ENCODE peak calls at places on chromosomes 13 and 19, in nine cellular contexts. U is IMR-90, T is SK-N-SH, E is fibroblast of lung, Y is adrenal gland, H is HepG2, Q is heart right ventricle, L is PC-9, F is colonic mucosa. Z is an unnamed sample. For H3K9me3 and H3K4me1, the result is how much of the 10 kb centered on the place peaks cover.

GRCh38 chr13:100589178-100589725 is 663 bp upstream of the GGACT start:
- DNase-seq in Y (no peak), L (no peak), E (no peak), U (no peak), T (no peak), Q (no peak), F (no peak), H (no peak), Z (no peak)

GRCh38 chr13:27406178-27406939 is 18.1 kb upstream of the GTF3A start:
- DNase-seq in Y (peak), L (peak), T (peak), F (peak), Q (no peak), H (peak), E (peak), U (peak), Z (peak)

GRCh38 chr13:46553521-46553885 is 533 bp downstream of the LRCH1 start:
- DNase-seq in F (peak), L (no peak), U (no peak), E (no peak), H (no peak), Y (peak), T (peak), Q (no peak), Z (no peak)

GRCh38 chr13:113125506-113126264 is 3.1 kb downstream of the F10 start:
- DNase-seq in T (no peak), H (no peak), L (no peak), F (no peak), E (no peak), Q (no peak), Y (no peak), U (no peak), Z (no peak)

GRCh38 chr19:46115396-46116109 is 8.9 kb downstream of the IGFL3 start:
- DNase-seq in E (peak), H (no peak), Q (no peak), F (no peak), L (peak), Y (no peak), U (peak), T (peak), Z (peak)

GRCh38 chr13:65605386-65605785 is 1624.8 kb downstream of the PCDH9 start:
- DNase-seq in U (peak), Q (no peak), E (peak), L (no peak), Y (no peak), H (no peak), T (no peak), F (no peak), Z (no peak)

GRCh38 chr13:113178070-113178895 is 19.8 kb downstream of the PROZ start:
- DNase-seq in U (peak), H (no peak), Y (no peak), F (no peak), Q (no peak), L (no peak), E (peak), T (peak), Z (peak)

GRCh38 chr13:92807343-92807742 is 419.3 kb upstream of the GPC6 start:
- DNase-seq in Q (no peak), E (peak), F (no peak), H (no peak), T (no peak), Y (no peak), L (no peak), U (peak), Z (no peak)

GRCh38 chr13:48446454-48446853 is 33.5 kb upstream of the LPAR6 start:
- DNase-seq in E (peak), Y (no peak), U (peak), H (no peak), F (no peak), L (no peak), Q (no peak), T (no peak), Z (no peak)

GRCh38 chr19:45506991-45507863 is at the start of gene VASP:
- DNase-seq in E (peak), Q (peak), L (peak), F (peak), Y (peak), U (peak), T (peak), H (peak), Z (peak)

GRCh38 chr13:59982631-59983382 is 180.9 kb downstream of the DIAPH3 start:
- DNase-seq in F (no peak), Y (no peak), U (peak), Q (no peak), T (no peak), L (no peak), E (peak), H (no peak), Z (no peak)

GRCh38 chr13:78147905-78148304 is 229.3 kb upstream of the EDNRB start:
- DNase-seq in U (peak), Q (no peak), Y (no peak), T (no peak), E (peak), F (no peak), H (no peak), L (peak), Z (no peak)

GRCh38 chr13:92896842-92897241 is 329.8 kb upstream of the GPC6 start:
- DNase-seq in E (peak), U (peak), Q (no peak), F (no peak), Y (no peak), H (peak), L (no peak), T (peak), Z (peak)

GRCh38 chr19:52735734-52736133 is 890 bp upstream of the ZNF611 start:
- DNase-seq in T (no peak), E (no peak), L (no peak), Y (peak), H (peak), F (peak), Q (peak), U (no peak), Z (peak)

GRCh38 chr19:10193666-10194499 is 870 bp downstream of the DNMT1 start:
- DNase-seq in U (peak), H (peak), Q (no peak), T (no peak), Y (no peak), L (peak), E (peak), F (peak), Z (peak)

GRCh38 chr13:66424417-66424816 is 805.7 kb downstream of the PCDH9 start:
- DNase-seq in Q (no peak), L (no peak), E (peak), Y (no peak), F (no peak), H (no peak), U (peak), T (no peak), Z (no peak)

GRCh38 chr13:49219647-49220034 is 497 bp upstream of the MLNR start:
- DNase-seq in T (no peak), Y (no peak), H (peak), L (no peak), E (no peak), Q (no peak), U (no peak), F (no peak), Z (no peak)

GRCh38 chr13:46341112-46341711 is 45.8 kb downstream of the RUBCNL start:
- DNase-seq in F (no peak), H (no peak), Y (no peak), Q (no peak), U (peak), T (no peak), E (peak), L (no peak), Z (no peak)

GRCh38 chr19:37334179-37335071 is 36.5 kb upstream of the ZNF527 start:
- DNase-seq in U (peak), T (peak), H (no peak), Y (peak), F (peak), Q (peak), E (peak), L (peak), Z (peak)

GRCh38 chr19:49347835-49348234 is 12.6 kb downstream of the CD37 start:
- DNase-seq in H (peak), T (peak), E (peak), L (peak), F (no peak), U (peak), Y (no peak), Q (no peak), Z (peak)

GRCh38 chr13:53343345-53343744 is 314.7 kb downstream of the OLFM4 start:
- DNase-seq in E (no peak), U (no peak), Y (no peak), Q (no peak), H (no peak), L (no peak), T (no peak), F (no peak), Z (no peak)

GRCh38 chr13:51638497-51638871 is 54.2 kb downstream of the WDFY2 start:
- DNase-seq in F (no peak), L (no peak), H (no peak), E (no peak), Y (no peak), U (no peak), Q (no peak), T (no peak), Z (no peak)

GRCh38 chr13:100235311-100235901 is 146.5 kb downstream of the PCCA start:
- DNase-seq in L (peak), E (peak), Q (no peak), U (peak), H (peak), Y (peak), T (peak), F (peak), Z (peak)

GRCh38 chr19:29940971-29941585 is 961 bp upstream of the URI1 start:
- DNase-seq in F (no peak), U (no peak), L (no peak), H (no peak), Q (no peak), Y (no peak), T (no peak), E (no peak), Z (no peak)

GRCh38 chr19:10525636-10526035 is 8.4 kb upstream of the S1PR5 start:
- DNase-seq in E (no peak), T (no peak), L (no peak), Y (no peak), H (no peak), U (no peak), Q (no peak), F (no peak), Z (no peak)

GRCh38 chr13:75312884-75313520 is 169.0 kb downstream of the TBC1D4 start:
- DNase-seq in L (no peak), Q (no peak), Y (no peak), H (no peak), U (no peak), E (no peak), T (no peak), F (peak), Z (no peak)

GRCh38 chr13:85108356-85108755 is 690.9 kb downstream of the SLITRK6 start:
- DNase-seq in F (no peak), H (no peak), T (no peak), Y (no peak), U (no peak), E (no peak), L (no peak), Q (no peak), Z (peak)

GRCh38 chr13:114339779-114340534 is 25.7 kb downstream of the CHAMP1 start:
- DNase-seq in F (peak), Q (no peak), T (peak), H (peak), L (peak), E (peak), Y (peak), U (peak), Z (peak)

GRCh38 chr13:102117175-102117830 is 284.5 kb downstream of the FGF14 start:
- DNase-seq in H (no peak), U (no peak), Y (no peak), E (peak), Q (no peak), L (no peak), F (no peak), T (no peak), Z (no peak)

GRCh38 chr19:45322311-45322710 is 364 bp downstream of the CKM start:
- DNase-seq in T (no peak), Y (no peak), U (no peak), E (no peak), Q (no peak), F (no peak), H (peak), L (no peak), Z (peak)

GRCh38 chr13:26022538-26023292 is 29.1 kb downstream of the SHISA2 start:
- DNase-seq in U (peak), H (no peak), F (no peak), L (peak), E (peak), Y (peak), Q (peak), T (peak), Z (peak)

GRCh38 chr13:24216176-24216575 is 55.7 kb downstream of the SPATA13 start:
- DNase-seq in E (no peak), L (no peak), Y (no peak), U (no peak), Q (no peak), F (no peak), T (no peak), H (no peak), Z (no peak)

GRCh38 chr19:3224346-3225325 is at the start of gene CELF5:
- DNase-seq in H (no peak), U (no peak), F (peak), E (peak), L (no peak), T (peak), Q (peak), Y (peak), Z (peak)

GRCh38 chr19:29552454-29553280 is 26.9 kb downstream of the VSTM2B start:
- DNase-seq in U (no peak), E (no peak), Y (no peak), Q (no peak), F (no peak), L (no peak), H (no peak), T (no peak), Z (no peak)

GRCh38 chr13:26707122-26708006 is 53.2 kb downstream of the GPR12 start:
- DNase-seq in U (peak), H (peak), L (no peak), Q (no peak), E (peak), T (peak), F (no peak), Y (peak), Z (peak)

GRCh38 chr19:47663435-47663910 is 49.7 kb upstream of the EHD2 start:
- DNase-seq in F (no peak), L (peak), U (peak), Q (no peak), Y (no peak), H (peak), E (peak), T (no peak), Z (no peak)

GRCh38 chr19:45884682-45885555 is 1.0 kb downstream of the IRF2BP1 start:
- DNase-seq in Q (peak), U (no peak), F (no peak), E (no peak), L (peak), T (peak), H (no peak), Y (no peak), Z (peak)

GRCh38 chr19:1286859-1287621 is 1.4 kb downstream of the EFNA2 start:
- DNase-seq in F (peak), T (peak), U (no peak), Y (no peak), E (no peak), H (no peak), L (no peak), Q (no peak), Z (no peak)
- H3K4me3 ChIP-seq in F (peak), T (peak), U (no peak), Y (no peak), E (no peak), H (peak), L (no peak), Q (no peak), Z (no peak)

DNA sequence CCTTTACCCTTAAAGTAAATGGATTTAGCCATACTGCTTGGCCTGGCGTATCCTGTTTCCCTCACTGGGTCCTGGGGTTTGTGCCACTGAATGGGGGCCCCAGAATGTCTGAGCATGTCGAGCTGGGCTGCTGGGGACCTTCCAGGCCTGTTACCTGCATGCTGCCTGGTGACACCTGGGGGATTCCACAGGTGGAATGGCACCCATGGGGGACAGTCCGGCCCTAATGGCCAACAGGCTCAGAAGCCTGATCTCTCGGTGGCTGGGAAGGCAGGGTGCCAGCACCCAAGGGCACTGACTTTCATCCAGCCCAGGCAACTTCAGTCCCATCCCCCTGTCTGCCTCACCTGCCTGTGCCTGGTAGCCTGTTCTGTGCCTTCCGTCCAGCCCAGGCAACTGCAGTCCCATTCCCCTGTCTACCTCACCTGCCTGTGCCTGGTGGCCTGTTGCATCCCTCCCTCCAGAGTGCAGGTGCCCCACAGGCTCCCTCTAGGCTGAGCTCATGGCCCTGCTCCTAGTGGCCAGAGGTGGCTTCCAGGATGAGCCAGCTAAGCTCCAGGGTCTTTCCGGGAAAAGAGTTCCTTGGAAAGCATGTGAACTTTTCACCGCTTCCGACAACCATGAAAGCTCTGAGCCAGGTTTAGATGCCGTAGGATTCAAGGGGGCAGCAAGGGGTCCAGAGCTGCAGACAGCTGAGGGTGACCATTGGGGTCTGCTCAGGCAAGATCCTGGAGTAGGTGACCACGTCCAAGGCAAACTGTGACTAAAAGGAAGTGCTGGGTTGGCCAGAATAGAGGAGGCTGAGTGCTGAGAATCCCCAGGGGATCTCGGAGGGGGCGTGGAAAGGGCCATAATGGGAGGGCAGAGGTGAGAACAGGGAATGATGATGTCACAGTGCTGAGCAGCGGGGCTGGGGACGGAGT is 30.3 kb upstream of the ZNF492 start:
- DNase-seq in U (no peak), H (no peak), F (no peak), Q (no peak), Y (no peak), E (no peak), T (no peak), L (no peak), Z (no peak)
- H3K9me3 ChIP-seq in U (half or more), H (half or more), F (under half), Q (under half), Y (under half), E (under half), T (under half), L (under half), Z (under half)

DNA sequence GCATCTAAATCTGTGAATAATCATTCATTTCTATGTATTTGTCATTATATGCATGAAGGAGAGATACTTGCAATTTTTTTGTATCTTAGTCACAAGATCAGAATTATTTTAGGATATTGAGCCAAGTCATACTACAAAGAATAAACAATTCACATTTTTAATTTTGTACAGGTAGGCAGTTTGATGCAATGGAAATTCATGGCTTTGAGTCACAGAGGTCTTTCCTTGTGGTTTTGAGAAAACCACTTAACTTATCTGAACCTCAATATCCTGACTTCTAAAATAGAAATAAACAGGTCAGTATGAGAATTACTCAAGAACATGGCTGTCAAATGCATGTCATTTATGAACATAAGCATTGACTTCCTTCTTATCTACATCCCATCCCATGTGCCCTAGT is 221.4 kb upstream of the SLC10A2 start:
- DNase-seq in F (no peak), Q (no peak), H (no peak), E (no peak), U (no peak), L (peak), Y (no peak), T (no peak), Z (no peak)
- H3K4me1 ChIP-seq in F (under half), Q (under half), H (under half), E (under half), U (under half), L (under half), Y (under half), T (under half), Z (under half)

GRCh38 chr19:1490311-1491113 is at the start of gene PCSK4:
- DNase-seq in Q (peak), Y (peak), T (peak), U (peak), F (peak), L (peak), H (peak), E (peak), Z (peak)

GRCh38 chr19:1492474-1493006 is 1.6 kb downstream of the REEP6 start:
- DNase-seq in U (no peak), Y (peak), F (no peak), E (no peak), Q (no peak), H (no peak), T (no peak), L (peak), Z (no peak)

GRCh38 chr19:1490020-1490310 is 185 bp downstream of the PCSK4 start:
- DNase-seq in H (no peak), E (no peak), F (no peak), Q (no peak), T (no peak), L (no peak), Y (no peak), U (no peak), Z (no peak)

GRCh38 chr19:1491114-1491848 is at the start of gene REEP6:
- DNase-seq in Q (no peak), L (no peak), U (no peak), T (peak), E (no peak), F (no peak), Y (no peak), H (no peak), Z (no peak)

GRCh38 chr19:1491849-1492170 is 829 bp downstream of the REEP6 start:
- DNase-seq in U (no peak), T (no peak), E (no peak), L (no peak), F (no peak), H (no peak), Q (no peak), Y (peak), Z (no peak)
- H3K4me3 ChIP-seq in U (no peak), T (peak), E (no peak), L (peak), F (no peak), H (peak), Q (no peak), Y (peak), Z (no peak)

GRCh38 chr19:58010507-58010906 is 7.9 kb upstream of the ZNF606 start:
- DNase-seq in F (no peak), L (no peak), U (no peak), Q (no peak), E (no peak), T (no peak), H (no peak), Y (no peak), Z (no peak)
- H3K9me3 ChIP-seq in F (under half), L (under half), U (half or more), Q (under half), E (under half), T (under half), H (half or more), Y (half or more), Z (under half)

DNA sequence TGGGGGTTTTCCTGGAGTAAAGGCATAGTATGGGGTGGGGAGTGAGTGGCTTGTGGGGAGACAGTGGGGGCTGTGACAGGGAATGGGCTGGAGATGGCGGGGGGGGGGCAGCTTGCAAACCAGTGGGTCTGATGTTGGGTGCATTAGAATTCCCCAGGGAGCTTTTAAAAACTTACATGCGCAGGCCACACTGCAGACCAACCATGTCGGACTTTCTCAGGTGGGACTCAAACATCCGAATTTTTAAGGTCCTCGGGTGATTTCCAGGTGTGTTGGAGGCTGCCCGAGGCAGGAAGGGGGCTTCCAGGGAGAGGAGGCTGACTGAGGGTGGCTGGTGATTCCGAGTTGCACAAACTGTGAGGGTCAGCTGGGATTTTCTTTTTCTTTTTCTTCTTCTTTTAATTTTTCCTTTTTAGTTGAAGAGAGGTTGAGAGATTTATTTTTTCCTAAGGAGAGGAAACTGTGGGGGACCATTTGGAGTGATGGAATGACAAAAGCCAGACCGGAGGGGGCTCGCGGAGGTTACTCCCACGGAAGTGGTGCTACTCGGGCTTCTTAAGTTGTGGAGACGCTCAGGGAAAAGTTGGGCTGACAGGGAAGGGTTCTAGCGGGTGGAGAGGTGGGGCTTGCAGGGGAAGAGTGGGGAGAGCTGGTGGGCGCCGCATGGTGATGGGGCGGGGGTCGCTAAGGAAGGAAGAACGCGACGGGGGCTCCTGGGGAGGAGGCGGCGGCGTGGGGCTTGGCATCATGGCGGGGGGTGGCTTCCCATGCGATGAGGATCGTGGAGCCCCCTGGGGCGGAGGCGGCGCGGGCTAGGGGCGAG is 1.0 kb upstream of the CACNG8 start:
- DNase-seq in Y (no peak), T (peak), L (no peak), U (no peak), F (no peak), H (no peak), Q (no peak), E (no peak), Z (no peak)
- H3K4me1 ChIP-seq in Y (under half), T (under half), L (under half), U (under half), F (under half), H (under half), Q (under half), E (under half), Z (under half)